ENCODE peak calls at places on chromosomes 4 and X, in six cellular contexts. One of them, this sample, is unnamed.

GRCh38 chr4:51858605-51859211 is 15.8 kb downstream of the DCUN1D4 start:
- DNase-seq in occipital lobe: no peak
- DNase-seq in GM03348: peak
- DNase-seq in stimulated activated CD8-positive, alpha-beta memory T cell treated with anti-CD3 and anti-CD28 coated beads, Interleukin-12 subunit alpha, Interleukin-12 subunit beta, amount 100 ng/mL, for 1 hour: no peak
- DNase-seq in Ammon's horn: no peak
- DNase-seq in fibroblast of lung: peak
- DNase-seq in this sample: no peak

GRCh38 chr4:74376888-74377483 is 12.0 kb downstream of the EREG start:
- DNase-seq in occipital lobe: no peak
- DNase-seq in GM03348: peak
- DNase-seq in stimulated activated CD8-positive, alpha-beta memory T cell treated with anti-CD3 and anti-CD28 coated beads, Interleukin-12 subunit alpha, Interleukin-12 subunit beta, amount 100 ng/mL, for 1 hour: no peak
- DNase-seq in Ammon's horn: peak
- DNase-seq in fibroblast of lung: peak
- DNase-seq in this sample: peak

GRCh38 chr4:172680701-172681100 is 487.9 kb upstream of the GALNT7 start:
- DNase-seq in occipital lobe: no peak
- DNase-seq in GM03348: no peak
- DNase-seq in stimulated activated CD8-positive, alpha-beta memory T cell treated with anti-CD3 and anti-CD28 coated beads, Interleukin-12 subunit alpha, Interleukin-12 subunit beta, amount 100 ng/mL, for 1 hour: no peak
- DNase-seq in Ammon's horn: no peak
- DNase-seq in fibroblast of lung: no peak
- DNase-seq in this sample: peak

GRCh38 chr4:146495277-146495676 is 26.5 kb downstream of the SLC10A7 start:
- DNase-seq in occipital lobe: no peak
- DNase-seq in GM03348: peak
- DNase-seq in stimulated activated CD8-positive, alpha-beta memory T cell treated with anti-CD3 and anti-CD28 coated beads, Interleukin-12 subunit alpha, Interleukin-12 subunit beta, amount 100 ng/mL, for 1 hour: no peak
- DNase-seq in Ammon's horn: no peak
- DNase-seq in fibroblast of lung: peak
- DNase-seq in this sample: peak

GRCh38 chr4:81600511-81601269 is 129.0 kb upstream of the RASGEF1B start:
- DNase-seq in occipital lobe: no peak
- DNase-seq in GM03348: no peak
- DNase-seq in stimulated activated CD8-positive, alpha-beta memory T cell treated with anti-CD3 and anti-CD28 coated beads, Interleukin-12 subunit alpha, Interleukin-12 subunit beta, amount 100 ng/mL, for 1 hour: no peak
- DNase-seq in Ammon's horn: no peak
- DNase-seq in fibroblast of lung: no peak
- DNase-seq in this sample: no peak

GRCh38 chrX:24216827-24217226 is 67.3 kb downstream of the ZFX start:
- DNase-seq in occipital lobe: no peak
- DNase-seq in GM03348: no peak
- DNase-seq in stimulated activated CD8-positive, alpha-beta memory T cell treated with anti-CD3 and anti-CD28 coated beads, Interleukin-12 subunit alpha, Interleukin-12 subunit beta, amount 100 ng/mL, for 1 hour: no peak
- DNase-seq in Ammon's horn: no peak
- DNase-seq in fibroblast of lung: no peak
- DNase-seq in this sample: no peak

GRCh38 chr4:2535386-2536192 is 858 bp upstream of the FAM193A start:
- DNase-seq in occipital lobe: no peak
- DNase-seq in GM03348: peak
- DNase-seq in stimulated activated CD8-positive, alpha-beta memory T cell treated with anti-CD3 and anti-CD28 coated beads, Interleukin-12 subunit alpha, Interleukin-12 subunit beta, amount 100 ng/mL, for 1 hour: no peak
- DNase-seq in Ammon's horn: peak
- DNase-seq in fibroblast of lung: peak
- DNase-seq in this sample: peak

GRCh38 chr4:84967292-84967651 is 782 bp upstream of the WDFY3 start:
- DNase-seq in occipital lobe: no peak
- DNase-seq in GM03348: peak
- DNase-seq in stimulated activated CD8-positive, alpha-beta memory T cell treated with anti-CD3 and anti-CD28 coated beads, Interleukin-12 subunit alpha, Interleukin-12 subunit beta, amount 100 ng/mL, for 1 hour: no peak
- DNase-seq in Ammon's horn: peak
- DNase-seq in fibroblast of lung: peak
- DNase-seq in this sample: no peak

GRCh38 chr4:24840826-24841587 is 45.6 kb downstream of the SOD3 start:
- DNase-seq in occipital lobe: no peak
- DNase-seq in GM03348: no peak
- DNase-seq in stimulated activated CD8-positive, alpha-beta memory T cell treated with anti-CD3 and anti-CD28 coated beads, Interleukin-12 subunit alpha, Interleukin-12 subunit beta, amount 100 ng/mL, for 1 hour: no peak
- DNase-seq in Ammon's horn: no peak
- DNase-seq in fibroblast of lung: peak
- DNase-seq in this sample: no peak

GRCh38 chrX:42755820-42756219 is 22.1 kb downstream of the PPP1R2C start:
- DNase-seq in occipital lobe: peak
- DNase-seq in GM03348: peak
- DNase-seq in stimulated activated CD8-positive, alpha-beta memory T cell treated with anti-CD3 and anti-CD28 coated beads, Interleukin-12 subunit alpha, Interleukin-12 subunit beta, amount 100 ng/mL, for 1 hour: no peak
- DNase-seq in Ammon's horn: peak
- DNase-seq in fibroblast of lung: peak
- DNase-seq in this sample: peak

GRCh38 chr4:182854466-182854865 is 62.7 kb downstream of the DCTD start:
- DNase-seq in occipital lobe: no peak
- DNase-seq in GM03348: no peak
- DNase-seq in stimulated activated CD8-positive, alpha-beta memory T cell treated with anti-CD3 and anti-CD28 coated beads, Interleukin-12 subunit alpha, Interleukin-12 subunit beta, amount 100 ng/mL, for 1 hour: no peak
- DNase-seq in Ammon's horn: no peak
- DNase-seq in fibroblast of lung: no peak
- DNase-seq in this sample: no peak

GRCh38 chr4:147578057-147578476 is 39.1 kb upstream of the TMEM184C start:
- DNase-seq in occipital lobe: no peak
- DNase-seq in GM03348: peak
- DNase-seq in stimulated activated CD8-positive, alpha-beta memory T cell treated with anti-CD3 and anti-CD28 coated beads, Interleukin-12 subunit alpha, Interleukin-12 subunit beta, amount 100 ng/mL, for 1 hour: no peak
- DNase-seq in Ammon's horn: no peak
- DNase-seq in fibroblast of lung: peak
- DNase-seq in this sample: peak

GRCh38 chrX:136170109-136170800 is 22.9 kb downstream of the FHL1 start:
- DNase-seq in occipital lobe: no peak
- DNase-seq in GM03348: peak
- DNase-seq in stimulated activated CD8-positive, alpha-beta memory T cell treated with anti-CD3 and anti-CD28 coated beads, Interleukin-12 subunit alpha, Interleukin-12 subunit beta, amount 100 ng/mL, for 1 hour: no peak
- DNase-seq in Ammon's horn: no peak
- DNase-seq in fibroblast of lung: peak
- DNase-seq in this sample: peak

GRCh38 chrX:130024127-130024526 is 41.7 kb downstream of the BCORL1 start:
- DNase-seq in occipital lobe: no peak
- DNase-seq in GM03348: peak
- DNase-seq in stimulated activated CD8-positive, alpha-beta memory T cell treated with anti-CD3 and anti-CD28 coated beads, Interleukin-12 subunit alpha, Interleukin-12 subunit beta, amount 100 ng/mL, for 1 hour: peak
- DNase-seq in Ammon's horn: peak
- DNase-seq in fibroblast of lung: peak
- DNase-seq in this sample: peak

GRCh38 chrX:118495958-118496762 is 545 bp downstream of the DOCK11 start:
- DNase-seq in occipital lobe: no peak
- DNase-seq in GM03348: peak
- DNase-seq in stimulated activated CD8-positive, alpha-beta memory T cell treated with anti-CD3 and anti-CD28 coated beads, Interleukin-12 subunit alpha, Interleukin-12 subunit beta, amount 100 ng/mL, for 1 hour: peak
- DNase-seq in Ammon's horn: peak
- DNase-seq in fibroblast of lung: peak
- DNase-seq in this sample: peak

GRCh38 chr4:171142639-171143038 is 670.6 kb upstream of the GALNTL6 start:
- DNase-seq in occipital lobe: no peak
- DNase-seq in GM03348: no peak
- DNase-seq in stimulated activated CD8-positive, alpha-beta memory T cell treated with anti-CD3 and anti-CD28 coated beads, Interleukin-12 subunit alpha, Interleukin-12 subunit beta, amount 100 ng/mL, for 1 hour: no peak
- DNase-seq in Ammon's horn: no peak
- DNase-seq in fibroblast of lung: no peak
- DNase-seq in this sample: no peak

GRCh38 chr4:118883861-118884260 is 4.8 kb upstream of the SYNPO2 start:
- DNase-seq in occipital lobe: no peak
- DNase-seq in GM03348: no peak
- DNase-seq in stimulated activated CD8-positive, alpha-beta memory T cell treated with anti-CD3 and anti-CD28 coated beads, Interleukin-12 subunit alpha, Interleukin-12 subunit beta, amount 100 ng/mL, for 1 hour: no peak
- DNase-seq in Ammon's horn: no peak
- DNase-seq in fibroblast of lung: no peak
- DNase-seq in this sample: no peak

GRCh38 chr4:75110061-75110460 is 177.1 kb downstream of the PARM1 start:
- DNase-seq in occipital lobe: no peak
- DNase-seq in GM03348: no peak
- DNase-seq in stimulated activated CD8-positive, alpha-beta memory T cell treated with anti-CD3 and anti-CD28 coated beads, Interleukin-12 subunit alpha, Interleukin-12 subunit beta, amount 100 ng/mL, for 1 hour: no peak
- DNase-seq in Ammon's horn: peak
- DNase-seq in fibroblast of lung: no peak
- DNase-seq in this sample: no peak

GRCh38 chr4:82467442-82467841 is 37.1 kb downstream of the ENOPH1 start:
- DNase-seq in occipital lobe: no peak
- DNase-seq in GM03348: no peak
- DNase-seq in stimulated activated CD8-positive, alpha-beta memory T cell treated with anti-CD3 and anti-CD28 coated beads, Interleukin-12 subunit alpha, Interleukin-12 subunit beta, amount 100 ng/mL, for 1 hour: no peak
- DNase-seq in Ammon's horn: no peak
- DNase-seq in fibroblast of lung: no peak
- DNase-seq in this sample: peak

GRCh38 chr4:36399762-36400353 is 118.4 kb downstream of the DTHD1 start:
- DNase-seq in occipital lobe: no peak
- DNase-seq in GM03348: no peak
- DNase-seq in stimulated activated CD8-positive, alpha-beta memory T cell treated with anti-CD3 and anti-CD28 coated beads, Interleukin-12 subunit alpha, Interleukin-12 subunit beta, amount 100 ng/mL, for 1 hour: peak
- DNase-seq in Ammon's horn: peak
- DNase-seq in fibroblast of lung: peak
- DNase-seq in this sample: no peak

GRCh38 chr4:69025191-69025998 is 70.9 kb upstream of the UGT2B7 start:
- DNase-seq in occipital lobe: no peak
- DNase-seq in GM03348: no peak
- DNase-seq in stimulated activated CD8-positive, alpha-beta memory T cell treated with anti-CD3 and anti-CD28 coated beads, Interleukin-12 subunit alpha, Interleukin-12 subunit beta, amount 100 ng/mL, for 1 hour: no peak
- DNase-seq in Ammon's horn: no peak
- DNase-seq in fibroblast of lung: no peak
- DNase-seq in this sample: no peak

GRCh38 chrX:76253432-76253831 is 80.6 kb downstream of the PBDC1 start:
- DNase-seq in occipital lobe: no peak
- DNase-seq in GM03348: peak
- DNase-seq in stimulated activated CD8-positive, alpha-beta memory T cell treated with anti-CD3 and anti-CD28 coated beads, Interleukin-12 subunit alpha, Interleukin-12 subunit beta, amount 100 ng/mL, for 1 hour: peak
- DNase-seq in Ammon's horn: peak
- DNase-seq in fibroblast of lung: peak
- DNase-seq in this sample: peak

GRCh38 chr4:88017516-88018302 is 10.3 kb downstream of the PKD2 start:
- DNase-seq in occipital lobe: no peak
- DNase-seq in GM03348: peak
- DNase-seq in stimulated activated CD8-positive, alpha-beta memory T cell treated with anti-CD3 and anti-CD28 coated beads, Interleukin-12 subunit alpha, Interleukin-12 subunit beta, amount 100 ng/mL, for 1 hour: no peak
- DNase-seq in Ammon's horn: peak
- DNase-seq in fibroblast of lung: peak
- DNase-seq in this sample: peak

GRCh38 chr4:52244773-52245360 is 193.8 kb downstream of the SPATA18 start:
- DNase-seq in occipital lobe: no peak
- DNase-seq in GM03348: no peak
- DNase-seq in stimulated activated CD8-positive, alpha-beta memory T cell treated with anti-CD3 and anti-CD28 coated beads, Interleukin-12 subunit alpha, Interleukin-12 subunit beta, amount 100 ng/mL, for 1 hour: no peak
- DNase-seq in Ammon's horn: no peak
- DNase-seq in fibroblast of lung: no peak
- DNase-seq in this sample: no peak

GRCh38 chr4:183154701-183155391 is 55.8 kb downstream of the WWC2 start:
- DNase-seq in occipital lobe: no peak
- DNase-seq in GM03348: no peak
- DNase-seq in stimulated activated CD8-positive, alpha-beta memory T cell treated with anti-CD3 and anti-CD28 coated beads, Interleukin-12 subunit alpha, Interleukin-12 subunit beta, amount 100 ng/mL, for 1 hour: no peak
- DNase-seq in Ammon's horn: no peak
- DNase-seq in fibroblast of lung: peak
- DNase-seq in this sample: no peak

GRCh38 chr4:105558277-105558676 is 5.9 kb downstream of the ARHGEF38 start:
- DNase-seq in occipital lobe: no peak
- DNase-seq in GM03348: no peak
- DNase-seq in stimulated activated CD8-positive, alpha-beta memory T cell treated with anti-CD3 and anti-CD28 coated beads, Interleukin-12 subunit alpha, Interleukin-12 subunit beta, amount 100 ng/mL, for 1 hour: no peak
- DNase-seq in Ammon's horn: no peak
- DNase-seq in fibroblast of lung: no peak
- DNase-seq in this sample: no peak

GRCh38 chr4:136571315-136571714 is 961.0 kb downstream of the PCDH18 start:
- DNase-seq in occipital lobe: no peak
- DNase-seq in GM03348: no peak
- DNase-seq in stimulated activated CD8-positive, alpha-beta memory T cell treated with anti-CD3 and anti-CD28 coated beads, Interleukin-12 subunit alpha, Interleukin-12 subunit beta, amount 100 ng/mL, for 1 hour: no peak
- DNase-seq in Ammon's horn: no peak
- DNase-seq in fibroblast of lung: no peak
- DNase-seq in this sample: no peak

GRCh38 chr4:82287720-82288119 is 86.1 kb downstream of the HNRNPD start:
- DNase-seq in occipital lobe: no peak
- DNase-seq in GM03348: no peak
- DNase-seq in stimulated activated CD8-positive, alpha-beta memory T cell treated with anti-CD3 and anti-CD28 coated beads, Interleukin-12 subunit alpha, Interleukin-12 subunit beta, amount 100 ng/mL, for 1 hour: no peak
- DNase-seq in Ammon's horn: no peak
- DNase-seq in fibroblast of lung: no peak
- DNase-seq in this sample: no peak

GRCh38 chrX:38095971-38096529 is 89.7 kb downstream of the SYTL5 start:
- DNase-seq in occipital lobe: no peak
- DNase-seq in GM03348: no peak
- DNase-seq in stimulated activated CD8-positive, alpha-beta memory T cell treated with anti-CD3 and anti-CD28 coated beads, Interleukin-12 subunit alpha, Interleukin-12 subunit beta, amount 100 ng/mL, for 1 hour: no peak
- DNase-seq in Ammon's horn: no peak
- DNase-seq in fibroblast of lung: peak
- DNase-seq in this sample: no peak

GRCh38 chr4:186499467-186499866 is 55.9 kb downstream of the MTNR1A start:
- DNase-seq in occipital lobe: no peak
- DNase-seq in GM03348: no peak
- DNase-seq in stimulated activated CD8-positive, alpha-beta memory T cell treated with anti-CD3 and anti-CD28 coated beads, Interleukin-12 subunit alpha, Interleukin-12 subunit beta, amount 100 ng/mL, for 1 hour: no peak
- DNase-seq in Ammon's horn: no peak
- DNase-seq in fibroblast of lung: no peak
- DNase-seq in this sample: no peak

GRCh38 chr4:145014365-145014764 is 83.6 kb downstream of the ANAPC10 start:
- DNase-seq in occipital lobe: no peak
- DNase-seq in GM03348: no peak
- DNase-seq in stimulated activated CD8-positive, alpha-beta memory T cell treated with anti-CD3 and anti-CD28 coated beads, Interleukin-12 subunit alpha, Interleukin-12 subunit beta, amount 100 ng/mL, for 1 hour: no peak
- DNase-seq in Ammon's horn: no peak
- DNase-seq in fibroblast of lung: no peak
- DNase-seq in this sample: no peak

GRCh38 chr4:6972375-6972650 is 62.7 kb downstream of the TBC1D14 start:
- DNase-seq in occipital lobe: no peak
- DNase-seq in GM03348: no peak
- DNase-seq in stimulated activated CD8-positive, alpha-beta memory T cell treated with anti-CD3 and anti-CD28 coated beads, Interleukin-12 subunit alpha, Interleukin-12 subunit beta, amount 100 ng/mL, for 1 hour: no peak
- DNase-seq in Ammon's horn: no peak
- DNase-seq in fibroblast of lung: no peak
- DNase-seq in this sample: no peak

GRCh38 chr4:19780871-19781270 is 470.8 kb upstream of the SLIT2 start:
- DNase-seq in occipital lobe: no peak
- DNase-seq in GM03348: no peak
- DNase-seq in stimulated activated CD8-positive, alpha-beta memory T cell treated with anti-CD3 and anti-CD28 coated beads, Interleukin-12 subunit alpha, Interleukin-12 subunit beta, amount 100 ng/mL, for 1 hour: no peak
- DNase-seq in Ammon's horn: no peak
- DNase-seq in fibroblast of lung: peak
- DNase-seq in this sample: no peak